ENCODE peak calls at places on chromosomes 3 and 15, in nine cellular contexts. P is GM12891; L is activated naive CD4-positive, alpha-beta T cell; K is skeletal muscle cell; Y is H9; Z is amniotic stem cell; I is colonic mucosa; T is stimulated activated effector memory CD8-positive, alpha-beta T cell treated with anti-CD3 and anti-CD28 coated beads, Interleukin-12 subunit alpha, Interleukin-12 subunit beta, amount 100 ng/mL, for 72 hours; M is fibroblast of the aortic adventitia. V is an unnamed sample.
A peak's percentile ranks its signal among the peaks of the same experiment; 100 is the strongest.

GRCh38 chr3:12638105-12638504 is 25.8 kb downstream of the RAF1 start:
- DNase-seq in P (no peak), L (no peak), K (no peak), Y (no peak), Z (no peak), I (no peak), T (no peak), M (peak; percentile 71), V (no peak)

GRCh38 chr15:60118146-60118545 is 114.0 kb downstream of the FOXB1 start:
- DNase-seq in P (no peak), L (no peak), K (no peak), Y (peak; percentile 74), Z (no peak), I (no peak), T (no peak), M (no peak), V (no peak)

GRCh38 chr3:55201729-55202128 is 273.9 kb upstream of the LRTM1 start:
- DNase-seq in P (no peak), L (no peak), K (no peak), Y (no peak), Z (no peak), I (no peak), T (no peak), M (no peak), V (no peak)

GRCh38 chr15:70023769-70024491 is 73.8 kb downstream of the TLE3 start:
- DNase-seq in P (no peak), L (no peak), K (peak; percentile 64), Y (no peak), Z (no peak), I (no peak), T (no peak), M (peak; percentile 85), V (peak; percentile 78)

GRCh38 chr3:186839874-186840641 is 2.5 kb upstream of the ADIPOQ start:
- DNase-seq in P (no peak), L (no peak), K (peak; percentile 35), Y (no peak), Z (no peak), I (no peak), T (no peak), M (peak; percentile 59), V (peak; percentile 81)

GRCh38 chr3:184505053-184505452 is 56.5 kb upstream of the EPHB3 start:
- DNase-seq in P (no peak), L (no peak), K (no peak), Y (no peak), Z (no peak), I (no peak), T (no peak), M (peak; percentile 66), V (no peak)

GRCh38 chr3:58135712-58136543 is 74.8 kb downstream of the DNASE1L3 start:
- DNase-seq in P (no peak), L (no peak), K (no peak), Y (no peak), Z (no peak), I (no peak), T (no peak), M (peak; percentile 41), V (no peak)

GRCh38 chr3:130849111-130849552 is 44.8 kb upstream of the ATP2C1 start:
- DNase-seq in P (no peak), L (no peak), K (no peak), Y (no peak), Z (no peak), I (peak; percentile 79), T (no peak), M (no peak), V (peak; percentile 81)

GRCh38 chr3:77460326-77460725 is 420.4 kb downstream of the ROBO2 start:
- DNase-seq in P (no peak), L (no peak), K (peak; percentile 17), Y (no peak), Z (no peak), I (no peak), T (no peak), M (no peak), V (no peak)

GRCh38 chr15:96108405-96108804 is 222.1 kb upstream of the NR2F2 start:
- DNase-seq in P (no peak), L (no peak), K (no peak), Y (no peak), Z (no peak), I (no peak), T (no peak), M (no peak), V (no peak)

GRCh38 chr3:98962189-98962930 is 60.9 kb upstream of the DCBLD2 start:
- DNase-seq in P (no peak), L (no peak), K (peak; percentile 95), Y (no peak), Z (peak; percentile 27), I (no peak), T (no peak), M (peak; percentile 68), V (no peak)

GRCh38 chr15:37109151-37109912 is 9.0 kb upstream of the MEIS2 start:
- DNase-seq in P (no peak), L (no peak), K (no peak), Y (peak; percentile 74), Z (no peak), I (no peak), T (no peak), M (peak; percentile 63), V (no peak)

GRCh38 chr3:152348436-152349177 is 79.9 kb downstream of the MBNL1 start:
- DNase-seq in P (no peak), L (no peak), K (no peak), Y (no peak), Z (no peak), I (no peak), T (no peak), M (peak; percentile 22), V (no peak)

GRCh38 chr15:46732060-46732459 is 985.2 kb upstream of the SEMA6D start:
- DNase-seq in P (no peak), L (no peak), K (no peak), Y (no peak), Z (no peak), I (no peak), T (no peak), M (no peak), V (no peak)

GRCh38 chr15:100922192-100923040 is 3.3 kb downstream of the LRRK1 start:
- DNase-seq in P (no peak), L (no peak), K (no peak), Y (no peak), Z (no peak), I (no peak), T (no peak), M (no peak), V (no peak)

GRCh38 chr15:100688549-100689120 is 86.2 kb downstream of the ASB7 start:
- DNase-seq in P (no peak), L (no peak), K (no peak), Y (peak; percentile 12), Z (no peak), I (no peak), T (no peak), M (no peak), V (no peak)

GRCh38 chr3:71160800-71161546 is 422.6 kb downstream of the FOXP1 start:
- DNase-seq in P (no peak), L (no peak), K (no peak), Y (no peak), Z (no peak), I (no peak), T (no peak), M (no peak), V (no peak)

GRCh38 chr15:64525828-64526530 is 65.6 kb downstream of the ZNF609 start:
- DNase-seq in P (no peak), L (no peak), K (no peak), Y (no peak), Z (no peak), I (no peak), T (no peak), M (peak; percentile 62), V (no peak)

GRCh38 chr3:183085634-183086390 is 13.5 kb downstream of the MCCC1 start:
- DNase-seq in P (no peak), L (no peak), K (no peak), Y (peak; percentile 75), Z (no peak), I (peak; percentile 29), T (no peak), M (no peak), V (no peak)

GRCh38 chr3:49500408-49501257 is 30.6 kb downstream of the DAG1 start:
- DNase-seq in P (no peak), L (no peak), K (peak; percentile 96), Y (no peak), Z (peak; percentile 95), I (peak; percentile 63), T (no peak), M (peak; percentile 99), V (no peak)

GRCh38 chr3:117059990-117060338 is 350.4 kb downstream of the TUSC7 start:
- DNase-seq in P (no peak), L (no peak), K (no peak), Y (no peak), Z (no peak), I (no peak), T (no peak), M (no peak), V (no peak)

GRCh38 chr15:37035349-37035748 is 65.0 kb downstream of the MEIS2 start:
- DNase-seq in P (no peak), L (no peak), K (no peak), Y (no peak), Z (no peak), I (no peak), T (no peak), M (no peak), V (no peak)

GRCh38 chr15:32651229-32651837 is 9.8 kb downstream of the SCG5 start:
- DNase-seq in P (peak; percentile 58), L (no peak), K (no peak), Y (peak; percentile 82), Z (peak; percentile 50), I (peak; percentile 64), T (peak; percentile 68), M (peak; percentile 85), V (no peak)

V was measured in kidney.